ENCODE peak calls at places on chromosome 3, in eight cellular contexts. I is right lobe of liver, T is esophagus squamous epithelium, F is adrenal gland, K is heart left ventricle, E is stomach, D is uterus, Q is lower leg skin. M is an unnamed sample.
A peak's percentile ranks its signal among the peaks of the same experiment; 100 is the strongest.

GRCh38 chr3:124272611-124273151 is 280.8 kb upstream of the ROPN1 start:
- DNase-seq in I (no peak), T (no peak), F (no peak), K (no peak), E (no peak), D (peak; percentile 57), Q (peak; percentile 56), M (no peak)

GRCh38 chr3:52712291-52713212 is 6.6 kb downstream of the SPCS1 start:
- DNase-seq in I (peak; percentile 68), T (no peak), F (no peak), K (no peak), E (no peak), D (no peak), Q (no peak), M (no peak)

GRCh38 chr3:150374975-150375374 is 33.1 kb upstream of the TSC22D2 start:
- DNase-seq in I (no peak), T (no peak), F (no peak), K (no peak), E (no peak), D (no peak), Q (no peak), M (no peak)

GRCh38 chr3:33260104-33260503 is 17.1 kb upstream of the FBXL2 start:
- DNase-seq in I (no peak), T (no peak), F (no peak), K (no peak), E (no peak), D (no peak), Q (no peak), M (no peak)

GRCh38 chr3:45870099-45870498 is 16.2 kb upstream of the CCR9 start:
- DNase-seq in I (no peak), T (no peak), F (no peak), K (no peak), E (no peak), D (no peak), Q (no peak), M (no peak)

GRCh38 chr3:179615458-179616173 is 11.0 kb downstream of the NDUFB5 start:
- DNase-seq in I (no peak), T (no peak), F (no peak), K (no peak), E (no peak), D (no peak), Q (no peak), M (no peak)

GRCh38 chr3:120080836-120081235 is 13.4 kb downstream of the GSK3B start:
- DNase-seq in I (no peak), T (no peak), F (no peak), K (no peak), E (no peak), D (no peak), Q (no peak), M (no peak)

GRCh38 chr3:63975705-63976104 is 47.6 kb downstream of the PSMD6 start:
- DNase-seq in I (no peak), T (no peak), F (peak; percentile 56), K (no peak), E (no peak), D (peak; percentile 51), Q (peak; percentile 91), M (peak; percentile 63)

GRCh38 chr3:161548301-161548700 is 51.7 kb downstream of the OTOL1 start:
- DNase-seq in I (no peak), T (no peak), F (no peak), K (no peak), E (no peak), D (no peak), Q (no peak), M (no peak)

GRCh38 chr3:127544151-127544805 is 46.3 kb downstream of the TPRA1 start:
- DNase-seq in I (peak; percentile 78), T (no peak), F (peak; percentile 87), K (peak; percentile 76), E (peak; percentile 92), D (peak; percentile 52), Q (peak; percentile 94), M (peak; percentile 89)

GRCh38 chr3:2098398-2099027 is at the start of gene CNTN4:
- DNase-seq in I (peak; percentile 31), T (no peak), F (no peak), K (peak; percentile 69), E (peak; percentile 34), D (peak; percentile 73), Q (peak; percentile 86), M (peak; percentile 64)

GRCh38 chr3:194687638-194688206 is 2.0 kb downstream of the FAM43A start:
- DNase-seq in I (peak; percentile 80), T (no peak), F (peak; percentile 52), K (peak; percentile 86), E (peak; percentile 79), D (peak; percentile 54), Q (peak; percentile 94), M (peak; percentile 47)

GRCh38 chr3:117706037-117706436 is 996.5 kb downstream of the TUSC7 start:
- DNase-seq in I (no peak), T (no peak), F (no peak), K (no peak), E (no peak), D (no peak), Q (no peak), M (no peak)

GRCh38 chr3:48795997-48796732 is 51.5 kb downstream of the PRKAR2A start:
- DNase-seq in I (no peak), T (no peak), F (no peak), K (no peak), E (no peak), D (no peak), Q (no peak), M (no peak)

GRCh38 chr3:28186748-28187147 is 54.7 kb upstream of the CMC1 start:
- DNase-seq in I (no peak), T (no peak), F (no peak), K (no peak), E (no peak), D (no peak), Q (no peak), M (no peak)

GRCh38 chr3:129268396-129268795 is 10.3 kb upstream of the HMCES start:
- DNase-seq in I (no peak), T (no peak), F (no peak), K (no peak), E (no peak), D (no peak), Q (peak; percentile 46), M (no peak)

GRCh38 chr3:141280086-141280485 is 48.5 kb downstream of the PXYLP1 start:
- DNase-seq in I (no peak), T (no peak), F (no peak), K (no peak), E (no peak), D (peak; percentile 54), Q (no peak), M (no peak)

GRCh38 chr3:197942956-197943556 is 6.9 kb upstream of the RPL35A start:
- DNase-seq in I (no peak), T (no peak), F (no peak), K (no peak), E (no peak), D (no peak), Q (no peak), M (no peak)

GRCh38 chr3:66593978-66594377 is 93.2 kb upstream of the LRIG1 start:
- DNase-seq in I (no peak), T (no peak), F (no peak), K (no peak), E (no peak), D (no peak), Q (no peak), M (no peak)

GRCh38 chr3:50226888-50227389 is 9.1 kb upstream of the GNAI2 start:
- DNase-seq in I (no peak), T (no peak), F (peak; percentile 65), K (no peak), E (peak; percentile 46), D (no peak), Q (peak; percentile 93), M (peak; percentile 52)

GRCh38 chr3:38003371-38003816 is 12.8 kb downstream of the VILL start:
- DNase-seq in I (peak; percentile 56), T (no peak), F (peak; percentile 64), K (peak; percentile 84), E (peak; percentile 79), D (peak; percentile 66), Q (no peak), M (peak; percentile 83)

GRCh38 chr3:17151598-17152373 is 267.0 kb downstream of the PLCL2 start:
- DNase-seq in I (no peak), T (peak; percentile 1), F (peak; percentile 73), K (no peak), E (peak; percentile 36), D (no peak), Q (no peak), M (no peak)
- TF ChIP-seq POLR2A in I (no peak), T (no peak), F (no peak), K (no peak), E (no peak), D (no peak), Q (no peak), M (no peak)

GRCh38 chr3:13015286-13016082 is 57.7 kb downstream of the IQSEC1 start:
- DNase-seq in I (peak; percentile 55), T (no peak), F (no peak), K (peak; percentile 80), E (peak; percentile 41), D (no peak), Q (no peak), M (no peak)
- TF ChIP-seq POLR2A in I (peak; percentile 64), T (no peak), F (peak; percentile 18), K (no peak), E (no peak), D (no peak), Q (no peak), M (no peak)

DNA sequence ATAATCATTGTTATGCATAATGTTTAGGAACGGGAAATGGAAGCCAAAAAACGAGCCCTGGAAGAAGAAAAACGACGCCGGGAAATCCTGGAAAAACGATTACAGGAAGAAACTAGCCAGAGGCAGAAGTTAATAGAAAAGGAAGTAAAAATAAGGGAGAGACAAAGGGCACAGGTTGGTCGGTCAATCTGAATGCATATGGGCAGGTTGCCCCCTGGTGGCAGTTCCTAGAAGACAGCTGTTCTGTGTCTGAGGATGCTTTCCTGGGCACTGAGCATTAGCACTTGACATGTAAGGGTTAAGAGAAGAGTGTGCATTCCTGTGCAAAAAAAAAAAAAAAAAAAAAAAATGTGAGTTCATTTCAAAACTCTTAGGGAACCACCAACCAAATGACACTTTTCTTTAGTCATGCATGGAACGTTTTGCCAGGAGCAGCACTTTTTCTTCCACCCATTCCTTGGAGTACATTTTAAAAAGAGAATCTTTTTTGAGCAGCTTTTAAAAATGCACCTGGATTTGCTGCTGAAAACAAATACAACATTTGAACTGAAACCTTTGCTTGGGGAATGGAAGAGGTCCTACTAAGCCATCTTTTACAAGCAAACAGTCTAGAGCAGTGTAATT is 11.1 kb upstream of the ABHD10 start:
- DNase-seq in I (peak; percentile 77), T (peak; percentile 27), F (peak; percentile 91), K (peak; percentile 78), E (peak; percentile 87), D (peak; percentile 86), Q (peak; percentile 96), M (peak; percentile 94)
- TF ChIP-seq POLR2A in I (no peak), T (no peak), F (no peak), K (no peak), E (no peak), D (no peak), Q (no peak), M (no peak)

DNA sequence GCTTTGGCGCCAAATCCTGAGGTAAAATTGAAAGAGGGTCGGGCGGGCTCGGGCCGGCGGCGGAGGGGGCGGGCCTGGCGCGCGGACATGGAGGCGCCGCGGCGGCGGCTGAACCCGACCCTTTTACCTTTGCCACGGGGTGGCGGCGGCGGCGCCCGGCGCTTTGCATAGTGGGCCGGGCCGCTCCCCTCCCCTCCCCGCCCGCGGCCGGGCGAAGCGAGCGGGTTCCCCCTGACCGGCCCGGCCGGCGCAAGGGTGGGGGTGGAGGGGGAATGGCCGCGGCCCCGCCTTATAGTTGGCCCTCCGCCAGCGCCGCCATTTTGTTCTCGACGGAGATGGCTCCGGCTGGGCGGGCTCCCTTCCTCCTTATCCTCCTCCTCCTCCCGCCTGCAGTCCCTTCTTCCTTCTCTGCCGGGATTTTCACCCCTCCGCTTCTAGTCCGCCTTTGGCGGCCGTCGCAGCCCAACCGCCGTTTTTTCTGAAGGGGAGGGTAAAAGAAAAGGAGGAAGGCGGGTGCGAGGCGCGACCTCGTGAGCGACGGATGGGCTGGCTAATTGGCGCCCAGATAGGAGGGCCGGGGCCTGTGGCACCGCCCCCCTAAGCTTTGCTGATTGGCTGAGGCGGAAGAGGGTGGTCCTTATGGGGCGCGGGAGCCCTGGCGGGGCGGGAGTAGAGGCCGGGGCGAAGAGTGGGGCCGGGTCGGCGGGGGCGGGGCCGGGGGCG is 664 bp downstream of the NR2C2 start:
- DNase-seq in I (peak; percentile 98), T (peak; percentile 72), F (peak; percentile 97), K (peak; percentile 98), E (peak; percentile 97), D (peak; percentile 97), Q (peak; percentile 99), M (peak; percentile 98)
- TF ChIP-seq POLR2A in I (no peak), T (no peak), F (no peak), K (peak; percentile 35), E (no peak), D (no peak), Q (no peak), M (no peak)

M was measured in testis.